ENCODE peak calls at places on chromosome 1, in nine cellular contexts. Q is cardiac muscle cell; Z is naive thymus-derived CD8-positive, alpha-beta T cell; M is stimulated activated CD8-positive, alpha-beta memory T cell treated with anti-CD3 and anti-CD28 coated beads, Interleukin-2, amount 100 ng/mL, for 48 hours; Y is H54; J is AG09319; E is left colon; O is NCI-H2171; K is HTR-8/SVneo. U is an unnamed sample.

GRCh38 chr1:241706257-241706656 is 54.2 kb downstream of the WDR64 start:
- DNase-seq in Q (no peak), Z (peak), M (no peak), Y (no peak), J (no peak), E (no peak), O (no peak), K (no peak), U (no peak)

GRCh38 chr1:179034720-179035119 is 9.0 kb downstream of the FAM20B start:
- DNase-seq in Q (no peak), Z (no peak), M (no peak), Y (no peak), J (peak), E (no peak), O (no peak), K (no peak), U (no peak)

GRCh38 chr1:234957330-234958065 is 171.1 kb downstream of the TOMM20 start:
- DNase-seq in Q (no peak), Z (no peak), M (no peak), Y (peak), J (peak), E (peak), O (no peak), K (peak), U (no peak)

GRCh38 chr1:169105434-169106094 is 926 bp upstream of the ATP1B1 start:
- DNase-seq in Q (peak), Z (no peak), M (no peak), Y (peak), J (no peak), E (peak), O (no peak), K (no peak), U (peak)

GRCh38 chr1:224800486-224801119 is 128.9 kb upstream of the DNAH14 start:
- DNase-seq in Q (no peak), Z (no peak), M (no peak), Y (no peak), J (no peak), E (no peak), O (peak), K (no peak), U (no peak)

GRCh38 chr1:110259770-110260169 is 49.7 kb downstream of the KCNC4 start:
- DNase-seq in Q (no peak), Z (no peak), M (no peak), Y (no peak), J (no peak), E (no peak), O (no peak), K (no peak), U (peak)

GRCh38 chr1:222464841-222465210 is 83.1 kb downstream of the HHIPL2 start:
- DNase-seq in Q (peak), Z (peak), M (peak), Y (peak), J (no peak), E (no peak), O (no peak), K (peak), U (peak)

GRCh38 chr1:172670791-172671190 is 11.9 kb downstream of the FASLG start:
- DNase-seq in Q (no peak), Z (peak), M (no peak), Y (no peak), J (no peak), E (no peak), O (no peak), K (no peak), U (no peak)

GRCh38 chr1:5375437-5375836 is 616.8 kb downstream of the NPHP4 start:
- DNase-seq in Q (no peak), Z (no peak), M (no peak), Y (no peak), J (no peak), E (no peak), O (no peak), K (no peak), U (no peak)